ENCODE peak calls at places on chromosomes 13 and 19, in ten cellular contexts. B is transverse colon, D is spleen, U is body of pancreas, C is right lobe of liver, T is tibial nerve, M is A549, F is breast epithelium, J is IMR-90, X is adrenal gland. R is an unnamed sample.

GRCh38 chr13:76619631-76620030 is 266.6 kb downstream of the KCTD12 start:
- DNase-seq in B (no peak), D (no peak), U (no peak), C (no peak), T (no peak), M (no peak), F (no peak), J (no peak), X (no peak), R (no peak)

GRCh38 chr13:86567119-86567518 is 767.9 kb upstream of the SLITRK6 start:
- DNase-seq in B (no peak), D (no peak), U (peak; percentile 50), C (no peak), T (no peak), M (no peak), F (no peak), J (no peak), X (no peak), R (no peak)

GRCh38 chr13:88063741-88064140 is 392.6 kb downstream of the SLITRK5 start:
- DNase-seq in B (no peak), D (no peak), U (no peak), C (no peak), T (no peak), M (no peak), F (no peak), J (no peak), X (no peak), R (no peak)

GRCh38 chr19:30274987-30275386 is 97.2 kb upstream of the ZNF536 start:
- DNase-seq in B (no peak), D (no peak), U (no peak), C (no peak), T (no peak), M (no peak), F (no peak), J (no peak), X (no peak), R (no peak)

GRCh38 chr19:14732510-14732909 is 42.7 kb downstream of the ZNF333 start:
- DNase-seq in B (no peak), D (no peak), U (no peak), C (no peak), T (no peak), M (no peak), F (no peak), J (no peak), X (no peak), R (no peak)

GRCh38 chr13:19759669-19760068 is 23.1 kb downstream of the PSPC1 start:
- DNase-seq in B (no peak), D (no peak), U (no peak), C (no peak), T (no peak), M (no peak), F (no peak), J (peak; percentile 4), X (no peak), R (no peak)

GRCh38 chr19:55536366-55536765 is 567 bp downstream of the SBK2 start:
- DNase-seq in B (no peak), D (no peak), U (no peak), C (no peak), T (no peak), M (no peak), F (no peak), J (no peak), X (no peak), R (no peak)

GRCh38 chr13:22569830-22570229 is 610.9 kb upstream of the SGCG start:
- DNase-seq in B (no peak), D (no peak), U (no peak), C (no peak), T (no peak), M (no peak), F (no peak), J (no peak), X (no peak), R (no peak)

GRCh38 chr19:11927227-11927626 is 2.3 kb downstream of the ZNF700 start:
- DNase-seq in B (no peak), D (no peak), U (no peak), C (no peak), T (no peak), M (no peak), F (no peak), J (no peak), X (no peak), R (no peak)

GRCh38 chr19:11931051-11931450 is 6.1 kb downstream of the ZNF700 start:
- DNase-seq in B (peak; percentile 9), D (no peak), U (no peak), C (no peak), T (peak; percentile 16), M (no peak), F (no peak), J (peak; percentile 48), X (no peak), R (no peak)

DNA sequence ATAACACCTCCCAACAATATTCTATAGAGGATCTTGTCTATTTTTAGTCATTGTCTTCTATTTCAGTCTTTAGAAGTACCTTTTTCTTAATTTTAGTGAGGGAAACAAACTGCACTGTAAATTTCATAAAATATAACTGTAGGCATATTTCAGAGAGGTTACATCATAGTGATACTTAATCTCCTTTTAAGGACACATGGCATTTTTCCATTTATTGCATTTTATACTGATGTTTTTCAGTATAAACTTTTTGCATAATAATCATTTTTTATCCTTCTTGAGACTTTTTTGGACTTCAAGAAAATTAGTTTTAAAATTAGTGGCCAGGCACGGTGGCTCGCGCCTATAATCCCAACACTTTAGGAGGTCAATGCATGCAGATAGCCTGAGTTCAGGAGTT is 6.6 kb downstream of the ZNF700 start:
- DNase-seq in B (no peak), D (no peak), U (no peak), C (no peak), T (no peak), M (no peak), F (no peak), J (no peak), X (no peak), R (no peak)
- H3K4me1 ChIP-seq in B (peaks cover 10% of the 10 kb centered on the region), D (peaks cover 33% of the 10 kb centered on the region), U (peaks cover 16% of the 10 kb centered on the region), C (no peaks in the 10 kb centered on the region), T (no peaks in the 10 kb centered on the region), M (no peaks in the 10 kb centered on the region), F (no peaks in the 10 kb centered on the region), J (no peaks in the 10 kb centered on the region), X (peaks cover 5% of the 10 kb centered on the region), R (no peaks in the 10 kb centered on the region)

DNA sequence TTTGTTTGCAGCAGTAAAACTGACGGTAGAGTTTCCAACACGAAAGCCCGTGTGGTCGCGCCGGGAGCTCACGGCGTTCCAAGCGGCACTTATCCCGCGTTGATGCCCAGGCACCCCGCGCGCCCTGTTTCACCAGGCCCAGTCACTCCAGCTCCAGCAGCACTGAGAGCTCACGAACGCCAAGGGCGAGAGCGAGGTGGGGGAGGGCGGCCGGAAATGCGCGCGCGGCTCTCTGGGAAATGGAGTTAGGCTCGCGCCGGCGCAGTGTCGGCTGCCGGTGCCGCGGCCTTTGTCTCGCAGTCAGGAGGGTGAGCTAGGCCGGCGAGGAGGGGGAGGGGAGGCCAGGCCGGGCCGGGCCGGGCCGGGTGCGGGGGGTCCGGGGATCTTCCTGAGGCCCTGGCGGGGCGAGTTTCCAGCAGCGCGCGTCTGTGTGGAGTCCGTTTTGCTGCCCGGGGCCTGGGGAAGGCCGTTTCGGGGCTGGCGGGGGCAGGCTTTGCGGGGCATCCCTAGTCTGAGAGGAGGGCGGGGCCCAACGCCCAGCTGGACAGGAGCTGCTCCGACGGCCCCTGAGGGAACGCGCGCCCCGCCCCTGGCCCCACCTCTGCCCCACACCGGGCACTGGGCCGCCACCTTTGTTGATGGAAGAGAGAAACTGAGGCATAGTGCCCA is at the start of gene ZNF135:
- DNase-seq in B (peak; percentile 79), D (peak; percentile 89), U (peak; percentile 77), C (peak; percentile 78), T (peak; percentile 74), M (no peak), F (peak; percentile 87), J (peak; percentile 50), X (peak; percentile 84), R (peak; percentile 83)
- H3K4me3 ChIP-seq in B (peak within 1 kb of the TSS; percentile 69), D (peak within 1 kb of the TSS; percentile 54), U (peak within 1 kb of the TSS; percentile 43), C (peak within 1 kb of the TSS; percentile 40), T (peak within 1 kb of the TSS; percentile 49), M (no peak within 1 kb of the TSS), F (peak within 1 kb of the TSS; percentile 94), J (peak within 1 kb of the TSS; percentile 52), X (peak within 1 kb of the TSS; percentile 64), R (peak within 1 kb of the TSS; percentile 49)

DNA sequence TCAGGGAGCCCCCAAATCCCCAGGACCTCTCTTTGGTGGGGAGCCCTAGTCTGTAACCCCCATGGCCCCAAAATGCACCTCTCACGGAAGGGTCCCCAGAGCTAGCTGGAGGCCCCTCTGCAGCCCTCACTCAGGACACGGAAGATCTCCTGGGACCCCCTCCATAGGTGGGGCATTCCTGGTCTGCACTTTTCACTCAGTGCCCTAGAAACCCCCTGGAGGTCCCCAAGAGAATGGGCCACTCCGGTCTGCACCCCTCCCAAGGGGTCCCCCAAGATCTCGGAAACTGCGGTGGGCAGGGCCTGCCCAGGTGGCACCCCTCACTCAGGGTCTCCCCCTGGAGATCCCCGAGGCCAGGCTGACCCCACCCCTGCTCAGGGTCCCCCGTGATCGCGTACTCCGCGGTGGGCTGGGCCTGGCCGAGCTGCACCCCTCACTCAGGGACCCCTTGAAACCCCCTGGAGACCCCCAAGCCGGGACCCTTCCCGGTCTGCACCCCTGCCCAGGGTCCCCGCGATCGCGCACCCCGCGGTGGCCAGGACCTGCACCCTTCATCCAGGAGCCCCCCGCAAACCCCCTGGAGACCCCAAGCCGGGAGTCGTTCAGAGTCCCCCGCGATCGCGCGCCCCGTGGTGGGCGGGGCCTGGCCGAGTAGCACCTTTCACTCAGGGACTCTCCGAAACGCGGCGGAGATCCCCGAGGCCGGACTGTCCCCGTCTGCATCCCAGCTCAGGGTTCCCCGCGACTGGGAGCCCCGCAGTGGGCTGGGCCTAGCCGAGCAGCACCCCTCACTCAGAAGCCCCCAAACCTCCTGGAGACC is 1.1 kb downstream of the LMNB2 start:
- DNase-seq in B (peak; percentile 61), D (peak; percentile 89), U (peak; percentile 44), C (peak; percentile 50), T (no peak), M (no peak), F (no peak), J (no peak), X (no peak), R (peak; percentile 42)
- TF ChIP-seq POLR2A in B (no peak), D (no peak), U (no peak), C (no peak), T (no peak), M (no peak), F (no peak), J (no peak), X (no peak), R (no peak)

GRCh38 chr19:662207-662961 is 630 bp downstream of the RNF126 start:
- DNase-seq in B (peak; percentile 81), D (peak; percentile 96), U (peak; percentile 71), C (peak; percentile 73), T (no peak), M (no peak), F (no peak), J (peak; percentile 38), X (peak; percentile 62), R (peak; percentile 84)

GRCh38 chr19:661427-662196 is 1.4 kb downstream of the RNF126 start:
- DNase-seq in B (peak; percentile 71), D (peak; percentile 90), U (peak; percentile 34), C (no peak), T (no peak), M (no peak), F (no peak), J (no peak), X (peak; percentile 54), R (peak; percentile 79)

GRCh38 chr19:664913-665443 is 2.0 kb upstream of the RNF126 start:
- DNase-seq in B (peak; percentile 84), D (peak; percentile 92), U (peak; percentile 86), C (peak; percentile 78), T (peak; percentile 83), M (peak; percentile 86), F (no peak), J (peak; percentile 70), X (peak; percentile 83), R (peak; percentile 67)

GRCh38 chr19:663682-664117 is 686 bp upstream of the RNF126 start:
- DNase-seq in B (no peak), D (no peak), U (no peak), C (no peak), T (no peak), M (no peak), F (no peak), J (no peak), X (no peak), R (no peak)

GRCh38 chr19:662962-663681 is at the start of gene RNF126:
- DNase-seq in B (peak; percentile 95), D (peak; percentile 97), U (peak; percentile 92), C (peak; percentile 92), T (peak; percentile 94), M (peak; percentile 72), F (peak; percentile 91), J (peak; percentile 88), X (peak; percentile 94), R (peak; percentile 97)
- H3K4me1 ChIP-seq in B (peaks cover 60% of the 10 kb centered on the region), D (peaks cover 75% of the 10 kb centered on the region), U (peaks cover 60% of the 10 kb centered on the region), C (no peaks in the 10 kb centered on the region), T (peaks cover 49% of the 10 kb centered on the region), M (peaks cover 24% of the 10 kb centered on the region), F (peaks cover 30% of the 10 kb centered on the region), J (peaks cover 14% of the 10 kb centered on the region), X (peaks cover 59% of the 10 kb centered on the region), R (peaks cover 56% of the 10 kb centered on the region)

R was measured in Peyer's patch.